ENCODE peak calls at places on chromosomes 7 and 10, in ten cellular contexts. F is HepG2, X is neural crest cell, Q is WERI-Rb-1, B is WTC11, J is transverse colon, N is mucosa of descending colon, P is cardiac fibroblast, D is tibial nerve, T is uterus. U is an unnamed sample.
A peak's percentile ranks its signal among the peaks of the same experiment; 100 is the strongest.

GRCh38 chr7:96111405-96111804 is 210.5 kb downstream of the SLC25A13 start:
- DNase-seq in B (no peak), F (no peak), T (no peak), N (no peak), D (no peak), X (no peak), Q (no peak), P (no peak), J (no peak), U (no peak)

GRCh38 chr10:124339951-124340760 is 78.6 kb downstream of the OAT start:
- DNase-seq in N (no peak), P (peak; percentile 94), F (no peak), T (no peak), Q (no peak), B (no peak), X (no peak), J (no peak), D (no peak), U (no peak)

GRCh38 chr10:101485681-101486554 is 102.1 kb downstream of the POLL start:
- DNase-seq in X (no peak), Q (peak; percentile 77), J (peak; percentile 9), F (no peak), P (no peak), T (peak; percentile 57), D (no peak), B (no peak), N (no peak), U (no peak)

GRCh38 chr7:143988986-143989745 is 11.0 kb upstream of the OR6B1 start:
- DNase-seq in B (no peak), N (no peak), X (no peak), T (no peak), F (no peak), P (peak; percentile 35), D (no peak), Q (no peak), J (no peak), U (no peak)

GRCh38 chr7:41035788-41036187 is 667.1 kb downstream of the INHBA start:
- DNase-seq in P (no peak), F (no peak), D (no peak), J (no peak), X (no peak), T (no peak), Q (no peak), B (no peak), N (no peak), U (no peak)

GRCh38 chr10:67780759-67781538 is 57.0 kb downstream of the DNAJC12 start:
- DNase-seq in X (no peak), T (no peak), N (no peak), P (no peak), J (no peak), B (no peak), F (no peak), Q (no peak), D (no peak), U (no peak)

GRCh38 chr10:15374561-15374960 is 3.5 kb upstream of the FAM171A1 start:
- DNase-seq in D (no peak), X (no peak), F (no peak), Q (no peak), B (no peak), N (no peak), J (no peak), T (no peak), P (no peak), U (no peak)

GRCh38 chr10:122280977-122281376 is 9.9 kb downstream of the BTBD16 start:
- DNase-seq in X (no peak), B (no peak), N (no peak), T (no peak), F (no peak), D (no peak), P (no peak), Q (no peak), J (no peak), U (no peak)

GRCh38 chr7:105932835-105933477 is 30.1 kb upstream of the CDHR3 start:
- DNase-seq in D (peak; percentile 33), Q (no peak), J (peak; percentile 16), B (peak; percentile 28), N (no peak), P (peak; percentile 86), F (no peak), X (no peak), T (no peak), U (no peak)

GRCh38 chr10:101550965-101551364 is 37.1 kb downstream of the POLL start:
- DNase-seq in T (no peak), P (no peak), B (no peak), Q (no peak), D (no peak), N (no peak), F (no peak), J (no peak), X (no peak), U (no peak)

GRCh38 chr10:63283093-63283492 is 150.0 kb downstream of the NRBF2 start:
- DNase-seq in X (no peak), Q (no peak), D (no peak), F (no peak), B (no peak), J (no peak), N (no peak), T (no peak), P (no peak), U (no peak)

GRCh38 chr10:46240684-46241565 is 45.9 kb upstream of the ANTXRL start:
- DNase-seq in N (peak; percentile 8), F (no peak), T (peak; percentile 1), D (no peak), J (no peak), P (no peak), X (no peak), B (no peak), Q (no peak), U (no peak)

GRCh38 chr10:61627266-61627665 is 35.5 kb upstream of the CABCOCO1 start:
- DNase-seq in N (no peak), F (no peak), P (no peak), X (no peak), J (no peak), D (no peak), T (no peak), B (no peak), Q (no peak), U (no peak)

DNA sequence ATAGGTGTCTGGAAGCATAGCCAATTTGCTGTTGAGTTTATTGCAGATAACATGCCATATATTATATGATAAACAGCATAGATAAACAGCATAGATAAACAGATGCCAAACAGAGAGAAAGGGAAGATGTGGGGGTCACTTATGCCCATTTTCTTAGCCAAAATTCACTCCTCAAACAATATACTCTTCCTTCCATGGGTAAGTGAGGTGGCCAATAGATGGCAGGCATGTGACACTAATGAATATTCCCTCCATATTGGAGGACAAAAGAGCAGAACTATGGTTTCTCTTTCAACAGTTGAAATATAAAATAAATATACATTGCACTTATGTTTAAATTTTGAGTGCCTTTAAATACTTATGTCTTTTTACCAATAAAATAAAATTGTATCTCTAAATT is 1212.8 kb downstream of the REEP3 start:
- DNase-seq in P (peak; percentile 40), B (peak; percentile 13), F (peak; percentile 32), J (peak; percentile 9), X (peak; percentile 2), T (no peak), Q (peak; percentile 18), D (no peak), N (no peak), U (no peak)
- TF ChIP-seq CTCF in P (peak; percentile 24), B (no peak), F (peak; percentile 63), J (peak; percentile 26), X (peak; percentile 67), T (no peak), Q (peak; percentile 34), D (no peak), N (no peak), U (no peak)

DNA sequence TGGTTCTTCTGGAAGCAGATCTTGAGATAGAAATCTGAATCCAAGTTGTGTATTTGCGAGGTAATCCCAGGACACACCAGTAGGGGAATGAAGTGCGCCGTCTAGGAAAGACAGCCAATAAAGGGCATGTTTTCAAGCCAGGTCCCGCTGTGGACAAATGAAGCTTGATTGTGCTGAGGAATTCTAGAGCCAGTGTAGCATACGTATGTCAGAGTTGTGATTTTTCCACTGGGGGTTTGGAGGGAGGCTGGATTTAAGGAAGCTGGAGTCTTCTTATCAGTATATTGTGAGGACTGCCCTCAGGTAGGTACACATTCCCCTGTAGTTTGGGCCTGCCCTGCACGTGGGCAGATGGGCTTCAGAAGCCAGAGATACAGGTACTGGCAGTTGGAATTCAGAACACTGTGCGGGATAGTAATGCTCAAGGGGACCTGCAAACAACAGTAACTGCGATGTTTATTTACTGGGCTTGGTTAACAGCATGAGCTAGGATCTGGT is 50.9 kb downstream of the GALNT11 start:
- DNase-seq in D (peak; percentile 22), F (peak; percentile 18), X (peak; percentile 36), Q (peak; percentile 35), T (no peak), N (no peak), J (peak; percentile 47), B (peak; percentile 65), P (peak; percentile 31), U (no peak)
- TF ChIP-seq CTCF in D (peak; percentile 2), F (peak; percentile 56), X (peak; percentile 58), Q (peak; percentile 58), T (no peak), N (peak; percentile 19), J (peak; percentile 70), B (peak; percentile 77), P (peak; percentile 46), U (no peak)

DNA sequence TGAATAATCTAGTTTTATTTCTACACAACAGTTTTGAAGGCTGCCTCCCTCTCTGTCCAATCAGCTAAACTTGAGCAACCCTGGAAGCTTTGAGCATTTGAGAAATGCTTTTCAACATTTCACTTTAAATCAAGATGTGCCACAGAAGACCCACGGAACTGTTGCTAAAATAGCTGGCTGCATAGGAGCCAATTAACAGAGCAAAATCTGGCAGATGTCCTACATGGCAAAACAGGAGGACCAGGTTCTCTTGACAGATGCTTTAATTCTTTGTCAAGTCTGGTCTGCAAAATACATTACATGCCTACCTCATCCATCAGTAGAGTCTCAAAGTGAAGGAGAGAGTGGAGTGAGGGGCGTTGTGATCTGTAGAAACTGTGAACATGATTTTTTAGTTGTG is 185.9 kb downstream of the DPY19L1 start:
- DNase-seq in F (no peak), Q (no peak), J (no peak), X (no peak), B (no peak), N (no peak), T (no peak), P (no peak), D (no peak), U (no peak)
- TF ChIP-seq CTCF in F (no peak), Q (no peak), J (no peak), X (no peak), B (no peak), N (no peak), T (no peak), P (no peak), D (no peak), U (no peak)

DNA sequence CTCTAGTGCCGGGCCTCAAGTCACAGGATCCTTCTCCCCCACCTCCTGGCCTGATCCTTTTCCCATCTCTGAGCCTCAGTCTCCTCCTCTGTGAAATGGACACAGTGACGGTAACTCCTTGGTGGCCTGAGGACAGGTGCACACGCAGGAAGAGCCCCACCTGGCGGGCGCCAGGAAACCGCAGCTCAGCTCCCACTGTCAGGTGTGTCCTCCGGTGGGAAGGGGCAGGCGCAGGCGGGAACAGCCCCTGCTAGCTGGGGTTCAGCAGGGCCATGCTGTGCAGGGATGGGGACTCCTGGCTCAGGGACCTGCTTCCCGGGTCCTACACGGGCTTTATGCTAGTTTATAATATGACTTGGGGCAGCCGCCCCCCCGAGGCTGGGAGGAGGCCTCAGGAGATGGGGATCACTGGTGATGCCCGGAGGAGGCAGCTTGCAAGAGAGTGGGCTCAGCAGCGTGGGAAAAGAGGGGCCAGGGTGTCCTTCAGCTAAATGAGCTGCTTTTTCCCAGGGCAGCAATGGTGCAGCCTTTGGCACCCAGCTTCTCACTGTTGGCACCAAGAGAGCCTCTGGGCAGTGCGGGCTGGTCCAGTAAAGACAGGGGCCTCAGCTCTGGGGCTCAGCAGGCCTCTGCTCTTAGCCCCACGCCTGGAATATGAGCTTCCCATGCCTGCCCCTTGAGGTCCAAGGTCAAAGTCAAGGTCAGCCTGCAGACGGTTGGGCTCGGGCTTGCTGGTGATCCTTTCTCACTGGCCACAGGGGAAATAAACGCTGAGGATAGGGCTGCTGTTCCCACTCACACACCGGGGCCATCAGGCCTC is 68.0 kb upstream of the FAM20C start:
- DNase-seq in F (no peak), P (no peak), X (no peak), T (no peak), N (no peak), D (no peak), J (no peak), B (no peak), Q (no peak), U (no peak)
- TF ChIP-seq CTCF in F (peak; percentile 33), P (no peak), X (no peak), T (no peak), N (no peak), D (no peak), J (no peak), B (no peak), Q (no peak), U (no peak)